ENCODE peak calls at places on chromosomes 4 and X, in six cellular contexts. R is heart left ventricle; B is body of pancreas; F is HCT116; S is endodermal cell; P is CD4-positive, alpha-beta memory T cell. N is an unnamed sample.

GRCh38 chrX:120452131-120452530 is 17.0 kb downstream of the LAMP2 start:
- DNase-seq in P (no peak), F (no peak), R (no peak), S (peak; percentile 70), B (no peak), N (no peak)

GRCh38 chr4:12459126-12459525 is 1025.0 kb downstream of the RAB28 start:
- DNase-seq in P (no peak), F (no peak), R (no peak), B (no peak), S (no peak), N (no peak)

GRCh38 chrX:133670394-133670793 is 255.1 kb upstream of the GPC4 start:
- DNase-seq in P (no peak), S (no peak), B (peak; percentile 41), R (no peak), F (peak; percentile 12), N (peak; percentile 22)

GRCh38 chrX:33014949-33015348 is 196.4 kb downstream of the DMD start:
- DNase-seq in F (no peak), P (no peak), S (no peak), B (no peak), R (no peak), N (no peak)

GRCh38 chr4:130486186-130486585 is 1390.2 kb downstream of the C4orf33 start:
- DNase-seq in P (no peak), R (no peak), S (no peak), B (no peak), F (no peak), N (no peak)

GRCh38 chr4:177596035-177596434 is 153.8 kb upstream of the AGA start:
- DNase-seq in P (no peak), R (no peak), S (peak; percentile 93), F (peak; percentile 76), B (peak; percentile 49), N (peak; percentile 53)

GRCh38 chrX:126342859-126343258 is 176.8 kb upstream of the DCAF12L2 start:
- DNase-seq in S (no peak), F (no peak), R (no peak), P (no peak), B (no peak), N (no peak)

GRCh38 chr4:136495076-136495475 is 1037.2 kb downstream of the PCDH18 start:
- DNase-seq in P (no peak), B (no peak), F (no peak), S (no peak), R (no peak), N (no peak)

GRCh38 chr4:19329077-19329476 is 922.6 kb upstream of the SLIT2 start:
- DNase-seq in R (no peak), B (no peak), P (no peak), S (no peak), F (no peak), N (no peak)

GRCh38 chrX:121949041-121949760 is 901.8 kb downstream of the GLUD2 start:
- DNase-seq in P (no peak), R (no peak), B (no peak), F (no peak), S (no peak), N (no peak)

GRCh38 chr4:86496094-86497060 is 97.7 kb upstream of the PTPN13 start:
- DNase-seq in P (peak; percentile 33), S (peak; percentile 60), F (peak; percentile 35), R (no peak), B (peak; percentile 35), N (no peak)

GRCh38 chr4:23455482-23455881 is 434.4 kb downstream of the PPARGC1A start:
- DNase-seq in F (no peak), S (peak; percentile 73), P (no peak), R (peak; percentile 32), B (peak; percentile 46), N (no peak)

GRCh38 chr4:6472387-6473263 is at the start of gene PPP2R2C:
- DNase-seq in B (no peak), P (no peak), S (peak; percentile 81), F (no peak), R (no peak), N (no peak)

GRCh38 chrX:120462370-120462769 is 6.7 kb downstream of the LAMP2 start:
- DNase-seq in F (no peak), S (no peak), P (no peak), B (no peak), R (no peak), N (no peak)

GRCh38 chrX:101164766-101165590 is 54.6 kb upstream of the DRP2 start:
- DNase-seq in F (no peak), B (no peak), R (no peak), S (no peak), P (no peak), N (no peak)
- H3K27ac ChIP-seq in F (no peak overlapping the region), B (no peak overlapping the region), R (no peak overlapping the region), S (no peak overlapping the region), P (no peak overlapping the region), N (no peak overlapping the region)

DNA sequence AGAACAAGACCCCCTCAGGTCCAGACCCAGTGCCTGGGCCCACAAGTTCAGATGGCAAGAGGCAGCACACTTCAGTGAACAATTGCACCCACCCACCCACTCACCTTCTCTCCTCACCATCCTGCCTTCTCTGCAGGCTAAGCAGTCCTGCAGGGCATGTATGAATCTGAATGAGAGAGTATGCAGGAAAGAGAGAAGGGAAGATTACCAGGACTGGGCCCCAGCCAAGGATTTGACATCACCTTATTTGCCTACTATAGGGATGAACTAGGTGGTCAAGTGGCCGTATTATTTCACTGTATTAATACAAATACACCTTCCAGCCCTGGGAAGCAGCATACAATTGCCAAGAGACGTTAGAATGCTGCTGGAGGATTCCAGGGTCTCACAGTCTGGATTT is 2.1 kb upstream of the ZNF141 start:
- DNase-seq in S (no peak), R (no peak), P (no peak), F (no peak), B (no peak), N (no peak)
- H3K27ac ChIP-seq in S (no peak overlapping the region), R (no peak overlapping the region), P (no peak overlapping the region), F (no peak overlapping the region), B (no peak overlapping the region), N (no peak overlapping the region)

GRCh38 chr4:152992491-152992890 is 56.4 kb downstream of the FHDC1 start:
- DNase-seq in S (no peak), F (no peak), P (no peak), B (no peak), R (no peak), N (no peak)
- H3K27ac ChIP-seq in S (no peak overlapping the region), F (no peak overlapping the region), P (no peak overlapping the region), B (no peak overlapping the region), R (no peak overlapping the region), N (no peak overlapping the region)

GRCh38 chr4:186069734-186070133 is 778 bp downstream of the TLR3 start:
- DNase-seq in S (no peak), B (no peak), R (no peak), P (no peak), F (no peak), N (no peak)
- H3K27ac ChIP-seq in S (no peak overlapping the region), B (peak overlapping the region; percentile 81), R (no peak overlapping the region), P (no peak overlapping the region), F (no peak overlapping the region), N (no peak overlapping the region)

DNA sequence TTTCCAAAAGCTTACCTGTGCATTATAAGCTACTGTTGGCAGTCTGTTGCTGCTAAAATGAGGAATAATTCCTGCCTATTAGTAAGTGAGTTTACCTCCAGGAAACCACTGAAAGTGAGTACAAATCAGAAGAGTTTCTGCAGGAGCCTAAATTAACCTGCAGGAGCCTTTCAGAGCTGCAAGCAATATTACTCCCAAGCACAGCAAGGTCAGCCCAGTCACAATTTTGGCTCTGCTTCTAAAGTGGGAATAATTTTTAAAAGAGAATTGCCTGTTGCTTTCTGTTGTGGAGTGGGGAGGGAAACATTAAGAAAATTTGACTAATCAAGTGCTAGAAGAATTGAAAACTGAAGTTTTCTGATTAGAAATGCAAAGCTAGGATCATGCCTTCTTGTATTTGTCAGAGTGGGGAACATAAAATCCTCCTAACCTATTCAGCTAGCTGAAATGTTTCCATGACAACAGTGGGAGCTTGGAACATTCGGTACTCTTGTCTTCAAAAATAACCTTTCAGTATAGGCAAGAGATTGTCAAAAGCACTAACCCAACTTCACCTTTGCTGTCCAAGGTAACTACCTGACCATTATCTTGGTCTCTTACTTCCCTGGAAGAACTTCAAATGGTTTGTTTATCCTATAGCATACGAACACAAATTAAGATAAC is 193.1 kb downstream of the COMMD8 start:
- DNase-seq in P (no peak), S (no peak), B (no peak), F (no peak), R (no peak), N (no peak)
- H3K27ac ChIP-seq in P (no peak overlapping the region), S (no peak overlapping the region), B (no peak overlapping the region), F (no peak overlapping the region), R (no peak overlapping the region), N (no peak overlapping the region)

GRCh38 chr4:140718240-140718639 is 37.9 kb downstream of the TBC1D9 start:
- DNase-seq in P (no peak), S (no peak), F (no peak), B (no peak), R (no peak), N (no peak)

GRCh38 chr4:140715121-140715520 is 41.1 kb downstream of the TBC1D9 start:
- DNase-seq in F (no peak), B (no peak), P (no peak), R (no peak), S (no peak), N (no peak)

GRCh38 chr4:140719693-140720092 is 36.5 kb downstream of the TBC1D9 start:
- DNase-seq in F (no peak), S (no peak), B (no peak), P (no peak), R (no peak), N (no peak)

GRCh38 chr4:140719022-140719421 is 37.2 kb downstream of the TBC1D9 start:
- DNase-seq in R (no peak), P (no peak), F (no peak), B (no peak), S (no peak), N (no peak)

GRCh38 chr4:140717313-140717712 is 38.9 kb downstream of the TBC1D9 start:
- DNase-seq in F (no peak), R (no peak), P (no peak), S (no peak), B (no peak), N (no peak)
- H3K27ac ChIP-seq in F (no peak overlapping the region), R (no peak overlapping the region), P (no peak overlapping the region), S (no peak overlapping the region), B (no peak overlapping the region), N (peak overlapping the region; percentile 48)

GRCh38 chrX:65534450-65535292 is at the start of gene LAS1L:
- DNase-seq in R (peak; percentile 93), F (peak; percentile 90), B (peak; percentile 94), P (peak; percentile 91), S (peak; percentile 96), N (peak; percentile 91)
- H3K27ac ChIP-seq in R (peak within 1 kb of the TSS; percentile 68), F (peak within 1 kb of the TSS; percentile 53), B (peak within 1 kb of the TSS; percentile 77), P (peak within 1 kb of the TSS; percentile 73), S (no peak within 1 kb of the TSS), N (peak within 1 kb of the TSS; percentile 90)

N was measured in Panc1.